ENCODE peak calls at places on chromosome 5, in nine cellular contexts. U is psoas muscle, A is GM23338, G is fibroblast of lung, N is A673, K is lower lobe of right lung, H is HCT116, L is GM23248, Q is PC-9. S is an unnamed sample.

GRCh38 chr5:125717209-125717608 is 706.0 kb upstream of the GRAMD2B start:
- DNase-seq in U (no peak), A (no peak), G (peak; percentile 95), N (no peak), K (no peak), H (no peak), L (peak; percentile 14), Q (peak; percentile 48), S (no peak)

GRCh38 chr5:80238778-80239679 is 16.8 kb downstream of the SERINC5 start:
- DNase-seq in U (peak; percentile 83), A (no peak), G (peak; percentile 83), N (peak; percentile 71), K (no peak), H (no peak), L (peak; percentile 68), Q (no peak), S (peak; percentile 63)

GRCh38 chr5:140502834-140503233 is 44.6 kb upstream of the EIF4EBP3 start:
- DNase-seq in U (no peak), A (no peak), G (no peak), N (no peak), K (no peak), H (no peak), L (no peak), Q (no peak), S (no peak)

GRCh38 chr5:161546463-161547301 is at the start of gene GABRB2:
- DNase-seq in U (peak; percentile 59), A (peak; percentile 55), G (peak; percentile 16), N (peak; percentile 48), K (peak; percentile 58), H (no peak), L (peak; percentile 61), Q (no peak), S (peak; percentile 80)

GRCh38 chr5:59062986-59063683 is 480.3 kb downstream of the RAB3C start:
- DNase-seq in U (no peak), A (no peak), G (peak; percentile 81), N (no peak), K (no peak), H (no peak), L (no peak), Q (peak; percentile 89), S (no peak)

GRCh38 chr5:96942911-96943310 is 7.0 kb downstream of the LNPEP start:
- DNase-seq in U (no peak), A (no peak), G (peak; percentile 63), N (no peak), K (no peak), H (no peak), L (peak; percentile 77), Q (no peak), S (no peak)

GRCh38 chr5:11234501-11234911 is 473.5 kb upstream of the DAP start:
- DNase-seq in U (no peak), A (no peak), G (no peak), N (no peak), K (no peak), H (no peak), L (no peak), Q (no peak), S (no peak)

GRCh38 chr5:125254267-125254666 is 507.8 kb upstream of the ZNF608 start:
- DNase-seq in U (no peak), A (no peak), G (no peak), N (no peak), K (no peak), H (no peak), L (no peak), Q (no peak), S (no peak)

GRCh38 chr5:73448451-73449136 is at the start of gene FOXD1:
- DNase-seq in U (peak; percentile 85), A (peak; percentile 91), G (peak; percentile 98), N (peak; percentile 83), K (peak; percentile 53), H (peak; percentile 92), L (peak; percentile 99), Q (no peak), S (peak; percentile 55)

GRCh38 chr5:159905496-159905895 is 10.8 kb upstream of the ADRA1B start:
- DNase-seq in U (no peak), A (no peak), G (peak; percentile 99), N (no peak), K (no peak), H (peak; percentile 92), L (peak; percentile 92), Q (peak; percentile 99), S (no peak)

GRCh38 chr5:122137702-122138101 is 8.4 kb downstream of the ZNF474 start:
- DNase-seq in U (no peak), A (no peak), G (no peak), N (no peak), K (no peak), H (no peak), L (no peak), Q (no peak), S (no peak)

GRCh38 chr5:131999041-131999440 is 12.4 kb downstream of the ACSL6 start:
- DNase-seq in U (no peak), A (no peak), G (no peak), N (no peak), K (no peak), H (no peak), L (no peak), Q (no peak), S (no peak)

GRCh38 chr5:174608631-174609097 is 115.7 kb upstream of the MSX2 start:
- DNase-seq in U (peak; percentile 61), A (no peak), G (peak; percentile 63), N (no peak), K (peak; percentile 85), H (peak; percentile 67), L (no peak), Q (peak; percentile 51), S (peak; percentile 81)
- H3K27ac ChIP-seq in U (no peak overlapping the region), A (no peak overlapping the region), G (no peak overlapping the region), N (no peak overlapping the region), K (no peak overlapping the region), H (peak overlapping the region; percentile 57), L (no peak overlapping the region), Q (no peak overlapping the region), S (no peak overlapping the region)

GRCh38 chr5:75463726-75464125 is 47.7 kb downstream of the CERT1 start:
- DNase-seq in U (no peak), A (no peak), G (no peak), N (no peak), K (no peak), H (no peak), L (no peak), Q (peak; percentile 60), S (no peak)

GRCh38 chr5:75460532-75460931 is 50.9 kb downstream of the CERT1 start:
- DNase-seq in U (no peak), A (no peak), G (no peak), N (no peak), K (no peak), H (no peak), L (no peak), Q (no peak), S (no peak)

GRCh38 chr5:75461679-75462078 is 49.8 kb downstream of the CERT1 start:
- DNase-seq in U (no peak), A (no peak), G (no peak), N (peak; percentile 23), K (no peak), H (no peak), L (peak; percentile 79), Q (no peak), S (no peak)

GRCh38 chr5:75457691-75458090 is 53.7 kb downstream of the CERT1 start:
- DNase-seq in U (no peak), A (no peak), G (no peak), N (no peak), K (peak; percentile 64), H (no peak), L (no peak), Q (peak; percentile 68), S (no peak)

DNA sequence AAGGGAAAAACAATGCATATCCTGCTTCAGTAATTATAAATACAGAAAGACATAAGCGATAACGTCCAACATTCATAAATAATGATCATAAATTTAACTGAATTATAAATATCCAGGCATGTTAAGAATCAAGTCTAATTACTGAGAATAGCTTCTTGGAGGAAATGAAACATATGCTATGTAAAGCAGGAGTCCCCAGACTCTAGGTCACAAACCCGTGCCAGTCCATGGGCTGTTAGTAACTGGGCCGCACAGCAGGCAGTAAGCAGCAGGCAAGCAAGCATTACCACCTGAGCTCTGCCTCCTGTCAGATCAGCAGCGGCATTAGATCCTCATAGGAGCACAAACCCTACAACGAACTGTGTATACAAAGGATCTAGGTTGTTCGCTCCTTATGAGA is 50.5 kb downstream of the CERT1 start:
- DNase-seq in U (no peak), A (no peak), G (no peak), N (no peak), K (no peak), H (no peak), L (no peak), Q (no peak), S (no peak)
- H3K27ac ChIP-seq in U (no peak overlapping the region), A (no peak overlapping the region), G (no peak overlapping the region), N (no peak overlapping the region), K (no peak overlapping the region), H (no peak overlapping the region), L (no peak overlapping the region), Q (no peak overlapping the region), S (peak overlapping the region; percentile 1)

DNA sequence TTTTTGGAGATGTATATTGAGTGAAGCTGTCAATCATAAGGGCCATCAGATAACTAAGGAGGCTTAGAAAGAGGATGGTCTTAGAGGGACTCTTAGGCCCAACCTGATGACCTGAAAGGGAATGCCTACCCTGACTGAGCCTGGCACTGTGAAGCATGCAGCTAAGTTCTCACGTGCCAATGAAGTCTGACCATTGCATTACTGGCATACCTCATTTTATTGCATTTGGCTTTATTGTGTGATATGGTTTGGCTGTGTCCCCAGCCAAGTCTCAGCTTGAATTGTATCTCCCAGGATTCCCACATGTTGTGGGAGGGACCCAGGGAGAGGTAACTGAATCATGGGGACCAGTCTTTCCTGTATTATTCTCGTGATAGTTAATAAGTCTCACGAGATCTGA is 421.6 kb upstream of the SGCD start:
- DNase-seq in U (no peak), A (no peak), G (peak; percentile 40), N (no peak), K (no peak), H (no peak), L (peak; percentile 69), Q (no peak), S (no peak)
- H3K27ac ChIP-seq in U (no peak overlapping the region), A (no peak overlapping the region), G (no peak overlapping the region), N (no peak overlapping the region), K (no peak overlapping the region), H (no peak overlapping the region), L (no peak overlapping the region), Q (no peak overlapping the region), S (no peak overlapping the region)

GRCh38 chr5:149824851-149825250 is 94.7 kb downstream of the PPARGC1B start:
- DNase-seq in U (no peak), A (no peak), G (no peak), N (no peak), K (no peak), H (no peak), L (no peak), Q (no peak), S (no peak)
- H3K27ac ChIP-seq in U (peak overlapping the region; percentile 80), A (no peak overlapping the region), G (no peak overlapping the region), N (no peak overlapping the region), K (peak overlapping the region; percentile 58), H (no peak overlapping the region), L (no peak overlapping the region), Q (no peak overlapping the region), S (no peak overlapping the region)